ENCODE peak calls at places on chromosome 6, in nine cellular contexts. K, M, X, D, W, G, O, U and A are unnamed samples.

GRCh38 chr6:48151142-48151541 is 40.1 kb upstream of the PTCHD4 start:
- DNase-seq in X (no peak), K (no peak), M (no peak), D (no peak), U (no peak), O (no peak), W (no peak), G (no peak), A (no peak)

GRCh38 chr6:128209771-128210170 is 308.9 kb upstream of the THEMIS start:
- DNase-seq in D (no peak), X (no peak), G (no peak), K (no peak), M (no peak), W (no peak), O (no peak), U (no peak), A (no peak)

GRCh38 chr6:137148291-137149076 is 25.0 kb downstream of the IL22RA2 start:
- DNase-seq in U (no peak), X (no peak), M (no peak), G (no peak), W (no peak), O (no peak), K (no peak), D (no peak), A (no peak)

GRCh38 chr6:32666420-32667300 is at the start of gene HLA-DQB1:
- DNase-seq in W (no peak), U (no peak), M (no peak), X (peak; percentile 79), O (no peak), G (no peak), K (no peak), D (no peak), A (peak; percentile 31)

GRCh38 chr6:144181639-144182038 is 31.3 kb downstream of the STX11 start:
- DNase-seq in W (no peak), G (no peak), K (no peak), O (no peak), X (no peak), D (no peak), U (no peak), M (no peak), A (no peak)

GRCh38 chr6:156828280-156828703 is 51.1 kb downstream of the ARID1B start:
- DNase-seq in G (no peak), D (no peak), U (no peak), O (no peak), W (no peak), M (peak; percentile 79), X (no peak), K (no peak), A (no peak)

GRCh38 chr6:71733970-71734899 is 152.1 kb upstream of the RIMS1 start:
- DNase-seq in D (no peak), U (no peak), W (no peak), O (no peak), X (no peak), G (no peak), K (no peak), M (no peak), A (no peak)

GRCh38 chr6:12605888-12606345 is 110.7 kb upstream of the PHACTR1 start:
- DNase-seq in M (no peak), X (peak; percentile 85), U (no peak), D (no peak), O (peak; percentile 30), G (no peak), W (no peak), K (peak; percentile 54), A (peak; percentile 48)

GRCh38 chr6:35342258-35343091 is at the start of gene PPARD:
- DNase-seq in G (peak; percentile 99), M (peak; percentile 99), U (peak; percentile 99), W (peak; percentile 97), K (peak; percentile 99), D (peak; percentile 98), O (peak; percentile 99), X (peak; percentile 99), A (peak; percentile 97)

GRCh38 chr6:106528521-106528920 is 100.8 kb downstream of the RTN4IP1 start:
- DNase-seq in U (no peak), G (no peak), D (no peak), W (no peak), K (no peak), O (no peak), X (no peak), M (no peak), A (no peak)
- H3K4me1 ChIP-seq in U (no peaks in the 10 kb centered on the region), G (peaks cover 19% of the 10 kb centered on the region), D (no peaks in the 10 kb centered on the region), W (peaks cover 20% of the 10 kb centered on the region), K (peaks cover 6% of the 10 kb centered on the region), O (no peaks in the 10 kb centered on the region), X (no peaks in the 10 kb centered on the region), M (no peaks in the 10 kb centered on the region), A (no peaks in the 10 kb centered on the region)

DNA sequence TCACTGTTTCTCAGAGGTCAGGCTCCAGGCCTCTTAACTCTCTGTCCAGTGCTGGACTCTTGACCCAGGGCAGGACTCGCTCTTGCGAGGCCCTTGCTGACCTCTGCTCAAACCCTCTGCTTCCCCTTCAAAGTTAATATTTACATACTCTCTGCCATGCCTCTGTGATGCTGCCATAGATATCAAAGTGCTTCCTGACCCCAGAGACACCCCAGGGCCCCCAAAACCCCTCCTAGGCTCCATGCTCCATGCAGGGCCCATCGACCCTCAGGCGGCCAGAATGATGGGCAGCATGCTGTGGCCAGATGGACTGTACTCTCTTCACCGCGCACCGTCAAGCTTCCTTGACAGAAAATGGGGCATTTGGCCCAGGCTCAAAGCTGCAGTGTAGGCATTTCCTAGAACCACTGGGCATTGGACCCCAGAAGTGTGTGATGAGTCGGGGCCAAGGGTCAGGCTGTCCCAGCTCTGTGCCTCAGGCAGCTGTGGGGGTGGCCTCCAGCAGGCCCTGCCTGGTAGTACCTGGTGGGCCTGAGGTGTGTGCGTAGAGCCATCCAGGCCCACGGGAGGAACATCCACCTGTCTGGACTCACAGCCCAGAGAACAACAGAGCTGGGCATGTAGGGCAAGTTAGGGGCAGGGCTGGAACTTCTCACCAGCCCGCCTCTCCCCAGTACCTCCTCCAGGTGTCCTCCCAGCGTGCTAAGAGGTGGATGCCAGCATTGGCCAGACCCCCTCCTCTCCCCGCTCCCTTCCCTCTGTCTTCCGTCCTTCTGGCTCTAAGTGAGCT is 142.8 kb downstream of the VEGFA start:
- DNase-seq in M (peak; percentile 46), O (no peak), K (no peak), G (no peak), U (no peak), D (no peak), W (no peak), X (no peak), A (no peak)
- H3K4me1 ChIP-seq in M (peaks cover 10% of the 10 kb centered on the region), O (no peaks in the 10 kb centered on the region), K (peaks cover 24% of the 10 kb centered on the region), G (peaks cover 3% of the 10 kb centered on the region), U (peaks cover 3% of the 10 kb centered on the region), D (no peaks in the 10 kb centered on the region), W (no peaks in the 10 kb centered on the region), X (peaks cover 28% of the 10 kb centered on the region), A (peaks cover 12% of the 10 kb centered on the region)

GRCh38 chr6:163720460-163721235 is 306.1 kb downstream of the QKI start:
- DNase-seq in G (no peak), M (no peak), W (no peak), K (no peak), O (no peak), U (no peak), X (no peak), D (no peak), A (no peak)

GRCh38 chr6:163721435-163721834 is 306.9 kb downstream of the QKI start:
- DNase-seq in D (no peak), U (no peak), W (no peak), M (no peak), K (no peak), G (no peak), X (no peak), O (no peak), A (no peak)

GRCh38 chr6:163723759-163724158 is 309.2 kb downstream of the QKI start:
- DNase-seq in K (no peak), W (no peak), O (no peak), M (no peak), D (no peak), G (peak; percentile 44), X (no peak), U (no peak), A (no peak)

GRCh38 chr6:163724196-163724595 is 309.7 kb downstream of the QKI start:
- DNase-seq in D (no peak), W (no peak), K (no peak), G (peak; percentile 52), U (no peak), O (no peak), X (no peak), M (no peak), A (no peak)

GRCh38 chr6:163722293-163722692 is 307.8 kb downstream of the QKI start:
- DNase-seq in K (no peak), W (no peak), G (peak; percentile 15), X (no peak), D (no peak), U (no peak), O (no peak), M (no peak), A (no peak)
- H3K4me1 ChIP-seq in K (no peaks in the 10 kb centered on the region), W (no peaks in the 10 kb centered on the region), G (no peaks in the 10 kb centered on the region), X (no peaks in the 10 kb centered on the region), D (no peaks in the 10 kb centered on the region), U (no peaks in the 10 kb centered on the region), O (no peaks in the 10 kb centered on the region), M (peaks cover 5% of the 10 kb centered on the region), A (peaks cover 7% of the 10 kb centered on the region)

GRCh38 chr6:36607782-36608386 is 13.7 kb downstream of the SRSF3 start:
- DNase-seq in G (no peak), M (no peak), U (no peak), W (no peak), O (no peak), K (no peak), D (peak; percentile 8), X (no peak), A (no peak)
- H3K4me1 ChIP-seq in G (peaks cover 47% of the 10 kb centered on the region), M (peaks cover 59% of the 10 kb centered on the region), U (peaks cover 71% of the 10 kb centered on the region), W (peaks cover 50% of the 10 kb centered on the region), O (peaks cover 12% of the 10 kb centered on the region), K (peaks cover 56% of the 10 kb centered on the region), D (no peaks in the 10 kb centered on the region), X (peaks cover 6% of the 10 kb centered on the region), A (no peaks in the 10 kb centered on the region)

GRCh38 chr6:159065091-159065490 is 20.3 kb upstream of the TAGAP start:
- DNase-seq in D (no peak), G (no peak), U (no peak), K (no peak), M (no peak), W (no peak), X (no peak), O (no peak), A (no peak)

GRCh38 chr6:159061805-159062563 is 17.2 kb upstream of the TAGAP start:
- DNase-seq in U (no peak), O (no peak), G (no peak), D (no peak), K (no peak), X (no peak), M (no peak), W (no peak), A (no peak)

GRCh38 chr6:159062564-159062945 is 17.8 kb upstream of the TAGAP start:
- DNase-seq in K (no peak), U (no peak), G (no peak), W (peak; percentile 25), O (no peak), D (no peak), M (no peak), X (no peak), A (no peak)

GRCh38 chr6:159062965-159063364 is 18.2 kb upstream of the TAGAP start:
- DNase-seq in M (no peak), W (no peak), O (no peak), U (no peak), X (no peak), K (no peak), D (no peak), G (no peak), A (no peak)

GRCh38 chr6:159063549-159063948 is 18.8 kb upstream of the TAGAP start:
- DNase-seq in X (no peak), W (no peak), G (no peak), K (no peak), M (no peak), U (no peak), O (no peak), D (no peak), A (no peak)
- H3K4me1 ChIP-seq in X (no peaks in the 10 kb centered on the region), W (peaks cover 68% of the 10 kb centered on the region), G (peaks cover 10% of the 10 kb centered on the region), K (no peaks in the 10 kb centered on the region), M (no peaks in the 10 kb centered on the region), U (no peaks in the 10 kb centered on the region), O (no peaks in the 10 kb centered on the region), D (no peaks in the 10 kb centered on the region), A (no peaks in the 10 kb centered on the region)